ENCODE peak calls at places on chromosomes 12 and 14, in six cellular contexts. One of them, this sample, is unnamed.

GRCh38 chr14:38866461-38866860 is 236.6 kb downstream of the SEC23A start:
- DNase-seq in esophagus squamous epithelium: no peak
- DNase-seq in SK-N-SH: no peak
- DNase-seq in ovary: no peak
- DNase-seq in psoas muscle: no peak
- DNase-seq in transverse colon: no peak
- DNase-seq in this sample: no peak

GRCh38 chr14:79712302-79712950 is 498.9 kb downstream of the DIO2 start:
- DNase-seq in SK-N-SH: no peak
- DNase-seq in transverse colon: no peak
- DNase-seq in ovary: no peak
- DNase-seq in psoas muscle: no peak
- DNase-seq in esophagus squamous epithelium: no peak
- DNase-seq in this sample: no peak

GRCh38 chr12:52264435-52264825 is 10.0 kb upstream of the KRT86 start:
- DNase-seq in transverse colon: no peak
- DNase-seq in psoas muscle: no peak
- DNase-seq in SK-N-SH: no peak
- DNase-seq in ovary: no peak
- DNase-seq in esophagus squamous epithelium: no peak
- DNase-seq in this sample: peak; percentile 58

GRCh38 chr12:53338916-53339315 is 2.8 kb upstream of the SP7 start:
- DNase-seq in psoas muscle: peak; percentile 43
- DNase-seq in esophagus squamous epithelium: no peak
- DNase-seq in transverse colon: no peak
- DNase-seq in ovary: no peak
- DNase-seq in SK-N-SH: peak; percentile 72
- DNase-seq in this sample: peak; percentile 38

GRCh38 chr12:119615518-119616475 is 22.2 kb downstream of the TMEM233 start:
- DNase-seq in transverse colon: no peak
- DNase-seq in psoas muscle: no peak
- DNase-seq in ovary: no peak
- DNase-seq in SK-N-SH: no peak
- DNase-seq in esophagus squamous epithelium: no peak
- DNase-seq in this sample: no peak

GRCh38 chr12:109888179-109889020 is 8.1 kb upstream of the GLTP start:
- DNase-seq in SK-N-SH: no peak
- DNase-seq in esophagus squamous epithelium: no peak
- DNase-seq in psoas muscle: no peak
- DNase-seq in transverse colon: no peak
- DNase-seq in ovary: no peak
- DNase-seq in this sample: no peak

GRCh38 chr12:46401703-46402102 is 29.1 kb upstream of the SLC38A2 start:
- DNase-seq in esophagus squamous epithelium: no peak
- DNase-seq in SK-N-SH: no peak
- DNase-seq in psoas muscle: no peak
- DNase-seq in transverse colon: peak; percentile 41
- DNase-seq in ovary: peak; percentile 57
- DNase-seq in this sample: no peak

GRCh38 chr12:31118347-31118830 is 44.7 kb downstream of the DDX11 start:
- DNase-seq in transverse colon: no peak
- DNase-seq in SK-N-SH: peak; percentile 72
- DNase-seq in ovary: peak; percentile 38
- DNase-seq in psoas muscle: no peak
- DNase-seq in esophagus squamous epithelium: no peak
- DNase-seq in this sample: peak; percentile 60

GRCh38 chr12:93145086-93145485 is 216.0 kb upstream of the EEA1 start:
- DNase-seq in psoas muscle: no peak
- DNase-seq in SK-N-SH: no peak
- DNase-seq in ovary: no peak
- DNase-seq in transverse colon: no peak
- DNase-seq in esophagus squamous epithelium: no peak
- DNase-seq in this sample: peak; percentile 51

GRCh38 chr12:80936642-80937390 is 918 bp downstream of the LIN7A start:
- DNase-seq in transverse colon: peak; percentile 51
- DNase-seq in psoas muscle: peak; percentile 58
- DNase-seq in ovary: peak; percentile 54
- DNase-seq in SK-N-SH: peak; percentile 44
- DNase-seq in esophagus squamous epithelium: no peak
- DNase-seq in this sample: peak; percentile 70

GRCh38 chr12:95173392-95174251 is 43.6 kb downstream of the FGD6 start:
- DNase-seq in transverse colon: peak; percentile 65
- DNase-seq in ovary: peak; percentile 73
- DNase-seq in esophagus squamous epithelium: no peak
- DNase-seq in SK-N-SH: peak; percentile 53
- DNase-seq in psoas muscle: peak; percentile 69
- DNase-seq in this sample: peak; percentile 28

GRCh38 chr14:72692678-72693077 is 201.2 kb downstream of the DPF3 start:
- DNase-seq in psoas muscle: no peak
- DNase-seq in ovary: no peak
- DNase-seq in esophagus squamous epithelium: no peak
- DNase-seq in transverse colon: no peak
- DNase-seq in SK-N-SH: no peak
- DNase-seq in this sample: no peak

GRCh38 chr14:51488569-51489220 is 163.0 kb upstream of the FRMD6 start:
- DNase-seq in SK-N-SH: no peak
- DNase-seq in ovary: no peak
- DNase-seq in transverse colon: no peak
- DNase-seq in esophagus squamous epithelium: no peak
- DNase-seq in psoas muscle: no peak
- DNase-seq in this sample: no peak

GRCh38 chr12:116370004-116370404 is 92.5 kb upstream of the MED13L start:
- DNase-seq in psoas muscle: no peak
- DNase-seq in ovary: no peak
- DNase-seq in transverse colon: no peak
- DNase-seq in esophagus squamous epithelium: no peak
- DNase-seq in SK-N-SH: no peak
- DNase-seq in this sample: no peak

GRCh38 chr12:14961466-14962155 is at the start of gene ARHGDIB:
- DNase-seq in esophagus squamous epithelium: no peak
- DNase-seq in SK-N-SH: no peak
- DNase-seq in ovary: no peak
- DNase-seq in transverse colon: peak; percentile 58
- DNase-seq in psoas muscle: peak; percentile 64
- DNase-seq in this sample: no peak

GRCh38 chr12:119682635-119683340 is 14.9 kb downstream of the PRKAB1 start:
- DNase-seq in psoas muscle: no peak
- DNase-seq in esophagus squamous epithelium: no peak
- DNase-seq in ovary: no peak
- DNase-seq in SK-N-SH: no peak
- DNase-seq in transverse colon: no peak
- DNase-seq in this sample: no peak

GRCh38 chr12:52125499-52125900 is 46.0 kb downstream of the SMIM41 start:
- DNase-seq in transverse colon: no peak
- DNase-seq in SK-N-SH: peak; percentile 21
- DNase-seq in psoas muscle: no peak
- DNase-seq in ovary: no peak
- DNase-seq in esophagus squamous epithelium: no peak
- DNase-seq in this sample: peak; percentile 61

GRCh38 chr12:120854804-120855203 is 49.4 kb downstream of the SPPL3 start:
- DNase-seq in esophagus squamous epithelium: no peak
- DNase-seq in SK-N-SH: no peak
- DNase-seq in psoas muscle: no peak
- DNase-seq in transverse colon: no peak
- DNase-seq in ovary: no peak
- DNase-seq in this sample: no peak

GRCh38 chr14:100144996-100145646 is 14.3 kb downstream of the DEGS2 start:
- DNase-seq in transverse colon: peak; percentile 87
- DNase-seq in psoas muscle: no peak
- DNase-seq in esophagus squamous epithelium: no peak
- DNase-seq in ovary: no peak
- DNase-seq in SK-N-SH: no peak
- DNase-seq in this sample: no peak

GRCh38 chr14:32075636-32076277 is 1.3 kb upstream of the ARHGAP5 start:
- DNase-seq in SK-N-SH: peak; percentile 49
- DNase-seq in ovary: peak; percentile 73
- DNase-seq in psoas muscle: no peak
- DNase-seq in transverse colon: peak; percentile 68
- DNase-seq in esophagus squamous epithelium: no peak
- DNase-seq in this sample: peak; percentile 52

GRCh38 chr12:108568653-108569154 is 6.3 kb downstream of the ISCU start:
- DNase-seq in SK-N-SH: no peak
- DNase-seq in transverse colon: peak; percentile 57
- DNase-seq in ovary: no peak
- DNase-seq in psoas muscle: no peak
- DNase-seq in esophagus squamous epithelium: no peak
- DNase-seq in this sample: peak; percentile 93

GRCh38 chr12:69313209-69313608 is 35.0 kb upstream of the LYZ start:
- DNase-seq in SK-N-SH: no peak
- DNase-seq in psoas muscle: no peak
- DNase-seq in esophagus squamous epithelium: no peak
- DNase-seq in ovary: no peak
- DNase-seq in transverse colon: no peak
- DNase-seq in this sample: no peak

DNA sequence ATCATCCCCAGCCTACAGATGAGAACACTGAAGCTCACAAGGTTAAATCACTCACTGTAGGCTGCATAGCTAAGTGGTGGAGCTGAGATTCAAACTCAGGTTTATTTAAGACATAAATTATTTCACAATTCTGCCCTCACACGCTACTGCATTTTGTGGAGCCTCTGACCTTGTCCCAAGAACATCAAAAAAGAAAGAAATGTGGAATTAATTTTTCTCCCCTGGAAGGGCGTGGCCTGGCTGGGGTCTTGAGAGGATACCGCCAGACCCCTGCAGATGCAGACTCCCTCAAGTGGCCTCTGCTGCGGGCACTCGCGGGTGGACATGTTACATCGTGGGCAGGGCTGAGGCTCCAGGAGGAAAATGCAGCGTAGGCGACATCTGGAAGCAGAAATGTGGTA is 40.6 kb downstream of the LTBP2 start:
- DNase-seq in ovary: no peak
- DNase-seq in SK-N-SH: no peak
- DNase-seq in esophagus squamous epithelium: no peak
- DNase-seq in transverse colon: no peak
- DNase-seq in psoas muscle: peak; percentile 64
- DNase-seq in this sample: peak; percentile 56
- H3K4me3 ChIP-seq in ovary: no peak overlapping the region
- H3K4me3 ChIP-seq in SK-N-SH: peak overlapping the region; percentile 39
- H3K4me3 ChIP-seq in esophagus squamous epithelium: no peak overlapping the region
- H3K4me3 ChIP-seq in transverse colon: no peak overlapping the region
- H3K4me3 ChIP-seq in psoas muscle: no peak overlapping the region
- H3K4me3 ChIP-seq in this sample: peak overlapping the region; percentile 44

GRCh38 chr12:130796985-130797686 is 41.9 kb downstream of the STX2 start:
- DNase-seq in SK-N-SH: no peak
- DNase-seq in esophagus squamous epithelium: no peak
- DNase-seq in ovary: no peak
- DNase-seq in transverse colon: no peak
- DNase-seq in psoas muscle: no peak
- DNase-seq in this sample: no peak

GRCh38 chr12:130803707-130804106 is 35.3 kb downstream of the STX2 start:
- DNase-seq in transverse colon: no peak
- DNase-seq in esophagus squamous epithelium: no peak
- DNase-seq in ovary: no peak
- DNase-seq in SK-N-SH: no peak
- DNase-seq in psoas muscle: no peak
- DNase-seq in this sample: no peak

GRCh38 chr12:130800312-130800711 is 38.7 kb downstream of the STX2 start:
- DNase-seq in esophagus squamous epithelium: no peak
- DNase-seq in psoas muscle: no peak
- DNase-seq in ovary: no peak
- DNase-seq in SK-N-SH: no peak
- DNase-seq in transverse colon: no peak
- DNase-seq in this sample: no peak

GRCh38 chr12:130795906-130796305 is 43.1 kb downstream of the STX2 start:
- DNase-seq in transverse colon: no peak
- DNase-seq in esophagus squamous epithelium: no peak
- DNase-seq in psoas muscle: no peak
- DNase-seq in ovary: no peak
- DNase-seq in SK-N-SH: no peak
- DNase-seq in this sample: no peak

GRCh38 chr12:130799051-130799450 is 40.0 kb downstream of the STX2 start:
- DNase-seq in psoas muscle: no peak
- DNase-seq in SK-N-SH: no peak
- DNase-seq in esophagus squamous epithelium: no peak
- DNase-seq in transverse colon: no peak
- DNase-seq in ovary: no peak
- DNase-seq in this sample: no peak
- H3K36me3 ChIP-seq in psoas muscle: peaks cover 67% of the 10 kb centered on the region
- H3K36me3 ChIP-seq in SK-N-SH: peaks cover 50% of the 10 kb centered on the region
- H3K36me3 ChIP-seq in esophagus squamous epithelium: no peaks in the 10 kb centered on the region
- H3K36me3 ChIP-seq in transverse colon: no peaks in the 10 kb centered on the region
- H3K36me3 ChIP-seq in ovary: no peaks in the 10 kb centered on the region
- H3K36me3 ChIP-seq in this sample: peaks cover 16% of the 10 kb centered on the region

GRCh38 chr14:106070242-106070641 is 543.9 kb downstream of the TMEM121 start:
- DNase-seq in esophagus squamous epithelium: no peak
- DNase-seq in psoas muscle: no peak
- DNase-seq in ovary: no peak
- DNase-seq in transverse colon: no peak
- DNase-seq in SK-N-SH: no peak
- DNase-seq in this sample: no peak
- H3K27me3 ChIP-seq in esophagus squamous epithelium: no peaks in the 10 kb centered on the region
- H3K27me3 ChIP-seq in psoas muscle: no peaks in the 10 kb centered on the region
- H3K27me3 ChIP-seq in ovary: no peaks in the 10 kb centered on the region
- H3K27me3 ChIP-seq in transverse colon: peaks cover 3% of the 10 kb centered on the region
- H3K27me3 ChIP-seq in SK-N-SH: no peaks in the 10 kb centered on the region
- H3K27me3 ChIP-seq in this sample: no peaks in the 10 kb centered on the region

GRCh38 chr12:132154341-132154761 is 10.1 kb downstream of the NOC4L start:
- DNase-seq in transverse colon: no peak
- DNase-seq in psoas muscle: peak; percentile 40
- DNase-seq in ovary: no peak
- DNase-seq in esophagus squamous epithelium: no peak
- DNase-seq in SK-N-SH: no peak
- DNase-seq in this sample: no peak

GRCh38 chr12:132157733-132158409 is 13.6 kb downstream of the NOC4L start:
- DNase-seq in esophagus squamous epithelium: no peak
- DNase-seq in transverse colon: no peak
- DNase-seq in SK-N-SH: no peak
- DNase-seq in ovary: no peak
- DNase-seq in psoas muscle: no peak
- DNase-seq in this sample: no peak

GRCh38 chr12:132156926-132157325 is 12.7 kb downstream of the NOC4L start:
- DNase-seq in transverse colon: no peak
- DNase-seq in esophagus squamous epithelium: no peak
- DNase-seq in psoas muscle: no peak
- DNase-seq in ovary: no peak
- DNase-seq in SK-N-SH: no peak
- DNase-seq in this sample: no peak

GRCh38 chr12:132154941-132155770 is 10.9 kb downstream of the NOC4L start:
- DNase-seq in ovary: no peak
- DNase-seq in psoas muscle: peak; percentile 46
- DNase-seq in esophagus squamous epithelium: no peak
- DNase-seq in SK-N-SH: no peak
- DNase-seq in transverse colon: no peak
- DNase-seq in this sample: no peak

DNA sequence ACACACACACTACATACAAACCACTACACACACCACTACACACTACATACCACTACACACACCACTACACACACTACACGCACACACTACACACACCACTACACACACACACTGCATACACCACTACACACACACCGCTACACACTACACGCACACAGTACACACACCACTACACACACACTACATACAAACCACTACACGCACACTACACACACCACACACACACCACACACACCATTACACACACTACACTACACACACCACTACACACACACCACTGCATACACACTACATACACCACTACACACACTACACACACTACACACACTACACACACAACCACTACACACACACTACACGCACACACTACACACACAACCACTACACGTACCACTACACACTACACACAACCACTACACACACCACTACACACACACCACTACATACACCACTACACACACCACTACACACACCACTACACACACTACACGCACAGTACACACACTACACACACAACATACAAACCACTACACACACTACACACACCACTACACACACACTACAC is 12.0 kb downstream of the NOC4L start:
- DNase-seq in psoas muscle: no peak
- DNase-seq in esophagus squamous epithelium: no peak
- DNase-seq in ovary: no peak
- DNase-seq in transverse colon: no peak
- DNase-seq in SK-N-SH: no peak
- DNase-seq in this sample: no peak
- H3K4me3 ChIP-seq in psoas muscle: no peak overlapping the region
- H3K4me3 ChIP-seq in esophagus squamous epithelium: no peak overlapping the region
- H3K4me3 ChIP-seq in ovary: no peak overlapping the region
- H3K4me3 ChIP-seq in transverse colon: no peak overlapping the region
- H3K4me3 ChIP-seq in SK-N-SH: no peak overlapping the region
- H3K4me3 ChIP-seq in this sample: no peak overlapping the region